ENCODE peak calls at places on chromosomes 2 and 18, in four cellular contexts. One of them, this sample, is unnamed.

GRCh38 chr2:201126308-201127127 is 10.6 kb downstream of the CFLAR start:
- DNase-seq in left ventricle myocardium inferior: no peak
- DNase-seq in heart left ventricle: no peak
- DNase-seq in fibroblast of lung: peak; percentile 36
- DNase-seq in this sample: peak; percentile 23

GRCh38 chr2:286774-287392 is 1.0 kb downstream of the ALKAL2 start:
- DNase-seq in heart left ventricle: no peak
- DNase-seq in fibroblast of lung: no peak
- DNase-seq in left ventricle myocardium inferior: no peak
- DNase-seq in this sample: no peak

GRCh38 chr2:9033385-9034175 is 30.1 kb upstream of the MBOAT2 start:
- DNase-seq in fibroblast of lung: peak; percentile 18
- DNase-seq in left ventricle myocardium inferior: no peak
- DNase-seq in heart left ventricle: no peak
- DNase-seq in this sample: no peak

GRCh38 chr2:213490087-213490486 is 205.8 kb downstream of the SPAG16 start:
- DNase-seq in fibroblast of lung: no peak
- DNase-seq in left ventricle myocardium inferior: no peak
- DNase-seq in heart left ventricle: no peak
- DNase-seq in this sample: no peak

GRCh38 chr18:79597176-79598045 is 82.2 kb upstream of the CTDP1 start:
- DNase-seq in heart left ventricle: no peak
- DNase-seq in fibroblast of lung: no peak
- DNase-seq in left ventricle myocardium inferior: peak; percentile 11
- DNase-seq in this sample: no peak

GRCh38 chr2:64945973-64946736 is 43.0 kb upstream of the SLC1A4 start:
- DNase-seq in heart left ventricle: no peak
- DNase-seq in left ventricle myocardium inferior: no peak
- DNase-seq in fibroblast of lung: no peak
- DNase-seq in this sample: peak; percentile 19

GRCh38 chr18:63603772-63604171 is 16.6 kb downstream of the SERPINB13 start:
- DNase-seq in heart left ventricle: no peak
- DNase-seq in left ventricle myocardium inferior: no peak
- DNase-seq in fibroblast of lung: no peak
- DNase-seq in this sample: no peak

GRCh38 chr2:225842939-225843338 is 443.4 kb downstream of the NYAP2 start:
- DNase-seq in heart left ventricle: no peak
- DNase-seq in left ventricle myocardium inferior: no peak
- DNase-seq in fibroblast of lung: peak; percentile 63
- DNase-seq in this sample: no peak

GRCh38 chr18:48740846-48741485 is 202.1 kb downstream of the CTIF start:
- DNase-seq in left ventricle myocardium inferior: no peak
- DNase-seq in fibroblast of lung: no peak
- DNase-seq in heart left ventricle: peak; percentile 89
- DNase-seq in this sample: no peak

GRCh38 chr2:183996825-183997823 is 601.2 kb upstream of the ZNF804A start:
- DNase-seq in heart left ventricle: no peak
- DNase-seq in fibroblast of lung: no peak
- DNase-seq in left ventricle myocardium inferior: no peak
- DNase-seq in this sample: no peak

GRCh38 chr2:234957533-234958135 is 5.8 kb downstream of the SH3BP4 start:
- DNase-seq in left ventricle myocardium inferior: no peak
- DNase-seq in heart left ventricle: no peak
- DNase-seq in fibroblast of lung: peak; percentile 88
- DNase-seq in this sample: no peak

GRCh38 chr18:77081387-77081773 is 51.2 kb downstream of the MBP start:
- DNase-seq in left ventricle myocardium inferior: no peak
- DNase-seq in fibroblast of lung: peak; percentile 91
- DNase-seq in heart left ventricle: no peak
- DNase-seq in this sample: no peak

GRCh38 chr2:26076001-26076587 is 42.2 kb downstream of the RAB10 start:
- DNase-seq in fibroblast of lung: no peak
- DNase-seq in left ventricle myocardium inferior: no peak
- DNase-seq in heart left ventricle: no peak
- DNase-seq in this sample: no peak

GRCh38 chr2:58427572-58428285 is 186.6 kb upstream of the FANCL start:
- DNase-seq in left ventricle myocardium inferior: no peak
- DNase-seq in fibroblast of lung: peak; percentile 51
- DNase-seq in heart left ventricle: no peak
- DNase-seq in this sample: no peak

GRCh38 chr18:34342960-34343359 is 118.2 kb upstream of the NOL4 start:
- DNase-seq in left ventricle myocardium inferior: no peak
- DNase-seq in fibroblast of lung: peak; percentile 41
- DNase-seq in heart left ventricle: no peak
- DNase-seq in this sample: no peak

GRCh38 chr18:78983530-78983929 is 3.9 kb downstream of the SALL3 start:
- DNase-seq in fibroblast of lung: no peak
- DNase-seq in left ventricle myocardium inferior: no peak
- DNase-seq in heart left ventricle: no peak
- DNase-seq in this sample: no peak

GRCh38 chr2:38293152-38293865 is 83.8 kb downstream of the ATL2 start:
- DNase-seq in fibroblast of lung: no peak
- DNase-seq in left ventricle myocardium inferior: no peak
- DNase-seq in heart left ventricle: no peak
- DNase-seq in this sample: no peak

GRCh38 chr2:134454931-134455330 is 201.1 kb downstream of the MGAT5 start:
- DNase-seq in fibroblast of lung: no peak
- DNase-seq in left ventricle myocardium inferior: no peak
- DNase-seq in heart left ventricle: no peak
- DNase-seq in this sample: no peak

GRCh38 chr2:221606369-221606768 is 34.3 kb upstream of the EPHA4 start:
- DNase-seq in heart left ventricle: no peak
- DNase-seq in left ventricle myocardium inferior: no peak
- DNase-seq in fibroblast of lung: no peak
- DNase-seq in this sample: no peak

GRCh38 chr2:207938415-207938814 is 86.9 kb downstream of the PLEKHM3 start:
- DNase-seq in heart left ventricle: no peak
- DNase-seq in left ventricle myocardium inferior: no peak
- DNase-seq in fibroblast of lung: no peak
- DNase-seq in this sample: no peak

GRCh38 chr2:55883339-55883738 is 40.2 kb downstream of the EFEMP1 start:
- DNase-seq in left ventricle myocardium inferior: peak; percentile 34
- DNase-seq in heart left ventricle: peak; percentile 28
- DNase-seq in fibroblast of lung: peak; percentile 62
- DNase-seq in this sample: no peak

GRCh38 chr18:45662468-45662867 is 47.2 kb downstream of the SLC14A2 start:
- DNase-seq in left ventricle myocardium inferior: no peak
- DNase-seq in fibroblast of lung: peak; percentile 28
- DNase-seq in heart left ventricle: no peak
- DNase-seq in this sample: no peak

DNA sequence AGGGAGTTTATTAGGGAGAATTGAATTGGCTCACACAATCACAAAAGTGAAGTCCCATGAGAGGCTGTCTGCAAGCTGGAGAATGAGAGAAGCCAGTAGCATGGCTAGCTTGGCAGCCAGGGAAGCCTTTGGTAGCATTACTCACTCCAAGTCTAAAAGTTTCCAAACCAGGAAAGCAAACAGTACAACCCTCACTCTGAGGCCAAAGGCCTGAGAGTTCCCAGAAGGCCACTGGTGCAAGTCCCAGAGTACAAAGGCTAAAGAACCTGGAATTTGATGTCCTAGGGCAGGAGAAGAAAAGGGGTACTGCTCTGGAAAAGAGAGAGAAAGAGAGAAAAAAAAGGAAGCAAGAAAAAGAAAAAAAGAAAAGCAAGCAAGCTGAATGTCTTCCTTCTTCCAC is 318.2 kb downstream of the RND3 start:
- DNase-seq in left ventricle myocardium inferior: peak; percentile 32
- DNase-seq in fibroblast of lung: peak; percentile 70
- DNase-seq in heart left ventricle: peak; percentile 47
- DNase-seq in this sample: no peak
- H3K4me3 ChIP-seq in left ventricle myocardium inferior: no peak overlapping the region
- H3K4me3 ChIP-seq in fibroblast of lung: no peak overlapping the region
- H3K4me3 ChIP-seq in heart left ventricle: no peak overlapping the region
- H3K4me3 ChIP-seq in this sample: no peak overlapping the region

GRCh38 chr2:152120430-152120829 is 21.6 kb upstream of the CACNB4 start:
- DNase-seq in heart left ventricle: no peak
- DNase-seq in fibroblast of lung: no peak
- DNase-seq in left ventricle myocardium inferior: no peak
- DNase-seq in this sample: no peak

DNA sequence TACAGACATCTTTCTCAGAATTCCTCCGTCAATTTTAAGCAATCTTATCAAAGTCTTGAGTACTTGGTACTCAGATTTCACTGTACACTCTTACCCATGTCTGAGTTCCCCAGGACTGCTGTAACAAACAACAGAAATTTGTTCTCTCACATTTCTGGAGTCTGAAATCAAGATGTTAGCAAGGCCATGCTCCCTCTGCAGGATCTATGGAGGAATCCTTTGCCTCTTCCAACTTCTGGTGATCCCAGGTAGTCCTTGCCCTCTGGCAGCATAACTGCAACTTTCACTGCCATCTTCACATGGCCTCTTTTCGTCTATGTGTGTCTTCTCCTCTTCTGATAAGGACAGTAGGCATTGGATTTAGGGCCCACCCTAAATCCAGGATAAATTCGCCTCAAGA is 17.1 kb upstream of the CACNB4 start:
- DNase-seq in left ventricle myocardium inferior: no peak
- DNase-seq in fibroblast of lung: no peak
- DNase-seq in heart left ventricle: no peak
- DNase-seq in this sample: no peak
- H3K27ac ChIP-seq in left ventricle myocardium inferior: no peak overlapping the region
- H3K27ac ChIP-seq in fibroblast of lung: no peak overlapping the region
- H3K27ac ChIP-seq in heart left ventricle: no peak overlapping the region
- H3K27ac ChIP-seq in this sample: no peak overlapping the region

DNA sequence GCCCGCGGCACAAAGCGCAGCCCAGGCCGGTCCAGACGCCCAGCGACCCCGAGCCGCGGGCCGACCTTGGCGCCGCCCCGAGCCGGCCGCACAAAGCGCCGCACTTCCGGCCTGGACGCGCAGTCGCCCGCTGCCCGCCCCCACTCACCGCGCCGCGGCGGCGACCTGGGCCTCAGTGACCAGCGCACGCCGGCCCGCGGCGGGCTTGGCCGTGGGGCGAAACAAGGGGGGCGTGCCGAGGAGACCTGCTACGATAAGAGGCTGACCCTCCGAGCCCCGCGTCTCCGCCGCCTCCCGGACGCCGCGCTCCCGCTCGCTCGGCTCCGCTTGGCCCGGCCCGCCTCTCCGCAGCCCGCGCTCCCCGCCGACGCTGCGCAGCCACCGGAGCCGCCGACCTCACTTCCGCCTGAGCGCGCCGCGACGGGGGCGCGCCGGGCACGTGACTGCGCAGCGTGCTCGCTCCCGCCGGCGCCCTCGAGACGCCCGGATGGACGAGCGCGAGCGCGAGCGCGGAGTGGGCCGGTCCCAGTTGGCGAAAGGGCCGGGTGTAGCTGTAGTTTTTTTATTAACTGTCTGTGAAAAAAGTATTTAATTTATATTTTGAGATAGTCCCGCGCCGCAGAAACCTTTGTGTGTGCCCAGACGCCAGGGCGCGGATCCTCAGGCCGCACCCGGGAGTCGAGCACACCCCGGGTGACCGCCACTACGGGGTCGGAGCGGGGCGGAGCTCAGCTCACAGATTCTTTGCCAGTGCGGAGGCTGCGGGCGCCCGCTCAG is at the start of gene FAM168B:
- DNase-seq in heart left ventricle: peak; percentile 90
- DNase-seq in fibroblast of lung: peak; percentile 88
- DNase-seq in left ventricle myocardium inferior: peak; percentile 90
- DNase-seq in this sample: peak; percentile 96
- H3K4me3 ChIP-seq in heart left ventricle: peak within 1 kb of the TSS; percentile 70
- H3K4me3 ChIP-seq in fibroblast of lung: peak within 1 kb of the TSS; percentile 87
- H3K4me3 ChIP-seq in left ventricle myocardium inferior: peak within 1 kb of the TSS; percentile 88
- H3K4me3 ChIP-seq in this sample: peak within 1 kb of the TSS; percentile 81

GRCh38 chr2:159904565-159905281 is 106.7 kb upstream of the CD302 start:
- DNase-seq in heart left ventricle: peak; percentile 48
- DNase-seq in fibroblast of lung: no peak
- DNase-seq in left ventricle myocardium inferior: peak; percentile 37
- DNase-seq in this sample: peak; percentile 70
- H3K27ac ChIP-seq in heart left ventricle: no peak within 1 kb of the TSS
- H3K27ac ChIP-seq in fibroblast of lung: no peak within 1 kb of the TSS
- H3K27ac ChIP-seq in left ventricle myocardium inferior: peak within 1 kb of the TSS; percentile 32
- H3K27ac ChIP-seq in this sample: peak within 1 kb of the TSS; percentile 87

GRCh38 chr2:224657349-224657748 is 58.8 kb downstream of the CCDC195 start:
- DNase-seq in left ventricle myocardium inferior: no peak
- DNase-seq in fibroblast of lung: no peak
- DNase-seq in heart left ventricle: no peak
- DNase-seq in this sample: no peak

GRCh38 chr2:224655006-224655537 is 61.1 kb downstream of the CCDC195 start:
- DNase-seq in fibroblast of lung: no peak
- DNase-seq in heart left ventricle: no peak
- DNase-seq in left ventricle myocardium inferior: no peak
- DNase-seq in this sample: no peak

GRCh38 chr2:224658776-224659175 is 57.4 kb downstream of the CCDC195 start:
- DNase-seq in heart left ventricle: no peak
- DNase-seq in fibroblast of lung: peak; percentile 43
- DNase-seq in left ventricle myocardium inferior: no peak
- DNase-seq in this sample: no peak

DNA sequence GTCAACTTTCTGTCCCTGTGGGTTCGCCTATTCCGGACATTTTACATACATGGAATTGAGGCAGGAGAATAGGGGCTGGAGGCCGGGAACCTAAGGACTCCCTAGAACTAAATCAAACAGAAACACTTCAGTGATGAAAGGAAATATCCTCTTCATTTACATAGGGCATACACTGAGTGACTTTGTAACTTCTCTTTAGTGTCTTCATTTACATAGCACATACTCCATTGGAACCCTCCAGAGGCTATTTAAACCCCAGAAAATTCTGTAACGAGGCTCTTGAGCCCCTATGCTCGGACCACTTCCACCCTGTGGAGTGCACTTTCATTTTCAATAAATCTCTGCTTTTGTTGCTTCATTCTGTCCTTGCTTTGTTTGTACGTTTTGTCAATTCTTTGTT is 56.4 kb downstream of the CCDC195 start:
- DNase-seq in left ventricle myocardium inferior: no peak
- DNase-seq in heart left ventricle: no peak
- DNase-seq in fibroblast of lung: no peak
- DNase-seq in this sample: no peak
- H3K4me3 ChIP-seq in left ventricle myocardium inferior: no peak overlapping the region
- H3K4me3 ChIP-seq in heart left ventricle: no peak overlapping the region
- H3K4me3 ChIP-seq in fibroblast of lung: no peak overlapping the region
- H3K4me3 ChIP-seq in this sample: no peak overlapping the region

DNA sequence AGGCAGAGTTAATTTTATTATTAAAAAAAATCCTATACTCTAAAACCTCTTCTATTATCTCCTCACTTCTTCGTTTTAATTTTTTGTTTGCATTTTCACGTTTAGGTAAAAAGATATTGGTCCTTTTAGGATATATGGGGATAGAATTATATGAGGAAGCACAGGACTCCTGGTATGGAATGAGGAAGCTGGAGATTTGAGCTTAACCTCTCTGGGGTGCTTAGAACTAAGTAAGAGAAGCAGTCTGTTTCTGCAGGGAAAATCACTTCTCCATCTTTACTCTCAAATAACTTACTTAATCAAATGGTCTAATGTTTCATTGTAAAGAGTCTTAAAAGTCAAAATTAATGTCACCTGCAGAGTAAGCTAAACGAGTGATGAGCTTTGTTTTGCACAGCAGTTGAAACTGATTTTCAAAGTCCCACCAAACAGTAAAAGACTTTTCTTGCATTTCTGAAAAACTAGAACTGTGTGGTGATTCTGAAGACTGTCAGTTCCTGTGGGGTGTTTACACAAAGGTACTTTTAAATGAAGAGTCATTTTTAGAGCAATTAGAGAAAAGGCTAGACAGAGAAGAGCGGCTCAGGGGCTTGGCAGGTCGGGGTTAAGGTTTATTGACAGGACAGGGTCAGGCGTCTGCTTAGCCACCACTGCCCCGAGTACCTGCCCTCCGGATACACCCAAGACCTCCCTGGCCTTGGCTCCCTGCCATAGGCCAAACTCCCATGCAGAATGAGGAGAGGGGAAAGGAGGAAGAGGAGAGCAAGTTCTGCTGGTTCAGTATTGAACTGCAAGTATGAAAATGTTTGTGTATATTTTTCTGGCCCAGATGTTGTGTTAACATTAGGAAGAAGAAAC is 21.6 kb downstream of the METAP1D start:
- DNase-seq in left ventricle myocardium inferior: no peak
- DNase-seq in fibroblast of lung: no peak
- DNase-seq in heart left ventricle: no peak
- DNase-seq in this sample: no peak
- H3K27ac ChIP-seq in left ventricle myocardium inferior: no peak overlapping the region
- H3K27ac ChIP-seq in fibroblast of lung: no peak overlapping the region
- H3K27ac ChIP-seq in heart left ventricle: no peak overlapping the region
- H3K27ac ChIP-seq in this sample: no peak overlapping the region

This sample was measured in naive thymus-derived CD4-positive, alpha-beta T cell.